ENCODE peak calls at places on chromosomes 6 and 20, in five cellular contexts. Q is AG09309, Y is HFFc6, A is hepatocyte, X is choroid plexus epithelial cell. E is an unnamed sample.

GRCh38 chr6:46437671-46438221 is 53.5 kb downstream of the RCAN2 start:
- DNase-seq in A (no peak), Y (peak), Q (peak), X (peak), E (peak)

GRCh38 chr6:126548301-126548700 is 208.4 kb downstream of the CENPW start:
- DNase-seq in X (no peak), Y (no peak), A (no peak), Q (no peak), E (no peak)

GRCh38 chr6:2855061-2855519 is 13.4 kb upstream of the SERPINB1 start:
- DNase-seq in A (no peak), Y (no peak), Q (no peak), X (peak), E (no peak)

GRCh38 chr6:24930386-24930785 is 5.4 kb downstream of the RIPOR2 start:
- DNase-seq in A (no peak), Y (peak), Q (peak), X (peak), E (peak)

GRCh38 chr6:169071394-169071793 is 182.3 kb downstream of the THBS2 start:
- DNase-seq in A (no peak), Y (no peak), Q (no peak), X (peak), E (no peak)

GRCh38 chr20:325043-325888 is at the start of gene SOX12:
- DNase-seq in Q (no peak), Y (peak), X (peak), A (peak), E (peak)

GRCh38 chr20:46022411-46023147 is 6.4 kb upstream of the SLC12A5 start:
- DNase-seq in X (peak), Y (peak), Q (no peak), A (peak), E (no peak)

GRCh38 chr6:80523531-80523970 is 417.1 kb downstream of the BCKDHB start:
- DNase-seq in Q (no peak), Y (no peak), X (peak), A (peak), E (no peak)

GRCh38 chr6:157162756-157163433 is 160.4 kb downstream of the TMEM242 start:
- DNase-seq in A (no peak), Q (no peak), Y (no peak), X (no peak), E (no peak)

GRCh38 chr20:474581-474980 is 12.2 kb upstream of the TBC1D20 start:
- DNase-seq in A (no peak), X (no peak), Y (no peak), Q (no peak), E (no peak)

GRCh38 chr6:15621203-15622044 is 41.4 kb downstream of the DTNBP1 start:
- DNase-seq in Q (no peak), A (peak), X (peak), Y (no peak), E (no peak)

GRCh38 chr20:52049001-52049731 is 142.4 kb downstream of the ZFP64 start:
- DNase-seq in Y (no peak), Q (peak), X (peak), A (peak), E (no peak)

GRCh38 chr6:52596371-52597028 is 19.6 kb upstream of the TRAM2 start:
- DNase-seq in Q (no peak), Y (peak), X (peak), A (no peak), E (no peak)

GRCh38 chr20:33832113-33832853 is 21.1 kb downstream of the CHMP4B start:
- DNase-seq in X (peak), A (no peak), Q (no peak), Y (no peak), E (no peak)

GRCh38 chr20:16661738-16662137 is 68.1 kb upstream of the SNRPB2 start:
- DNase-seq in Y (no peak), X (no peak), A (no peak), Q (no peak), E (no peak)

GRCh38 chr6:149065658-149066556 is 251.6 kb upstream of the TAB2 start:
- DNase-seq in Q (no peak), Y (no peak), A (no peak), X (peak), E (no peak)

GRCh38 chr6:25793970-25794369 is 37.9 kb downstream of the SLC17A1 start:
- DNase-seq in A (no peak), Q (no peak), Y (no peak), X (no peak), E (no peak)

GRCh38 chr20:63945921-63946920 is 10.0 kb downstream of the UCKL1 start:
- DNase-seq in Y (no peak), Q (no peak), X (no peak), A (no peak), E (no peak)

GRCh38 chr6:68891419-68891818 is 256.3 kb downstream of the ADGRB3 start:
- DNase-seq in A (no peak), Q (no peak), Y (no peak), X (no peak), E (no peak)

GRCh38 chr6:98824163-98824906 is 10.0 kb upstream of the POU3F2 start:
- DNase-seq in Y (no peak), Q (no peak), A (no peak), X (no peak), E (no peak)

GRCh38 chr6:22149081-22149480 is 147.8 kb downstream of the PRL start:
- DNase-seq in X (no peak), Y (no peak), A (no peak), Q (no peak), E (no peak)

GRCh38 chr6:169805242-169805838 is 53.9 kb downstream of the ERMARD start:
- DNase-seq in Y (no peak), X (no peak), Q (no peak), A (no peak), E (no peak)

GRCh38 chr6:43804550-43805223 is 34.7 kb downstream of the VEGFA start:
- DNase-seq in X (no peak), A (peak), Q (no peak), Y (no peak), E (no peak)

GRCh38 chr20:23446505-23446904 is 6.2 kb downstream of the CST11 start:
- DNase-seq in Q (no peak), Y (peak), X (peak), A (peak), E (no peak)

GRCh38 chr6:130293800-130294199 is 71.0 kb upstream of the SAMD3 start:
- DNase-seq in X (peak), Q (peak), A (peak), Y (peak), E (no peak)
- TF ChIP-seq CTCF in X (peak), Q (peak), A (peak), Y (peak), E (peak)

GRCh38 chr20:62208805-62209755 is 11.0 kb downstream of the HRH3 start:
- DNase-seq in Q (no peak), A (no peak), Y (no peak), X (no peak), E (no peak)
- TF ChIP-seq CTCF in Q (no peak), A (no peak), Y (no peak), X (peak), E (no peak)

GRCh38 chr6:135108692-135109091 is 54.1 kb upstream of the HBS1L start:
- DNase-seq in X (no peak), Y (no peak), A (no peak), Q (no peak), E (no peak)
- TF ChIP-seq CTCF in X (no peak), Y (no peak), A (no peak), Q (no peak), E (no peak)

GRCh38 chr6:121791396-121792315 is 356.2 kb downstream of the GJA1 start:
- DNase-seq in Y (no peak), X (peak), Q (peak), A (no peak), E (no peak)
- TF ChIP-seq CTCF in Y (peak), X (peak), Q (peak), A (no peak), E (no peak)